ENCODE peak calls at places on chromosomes 6 and 20, in five cellular contexts. One of them, this sample, is unnamed.

GRCh38 chr6:136737343-136738177 is 54.7 kb downstream of the MAP3K5 start:
- ATAC-seq in A549: no peak
- ATAC-seq in heart left ventricle: peak
- ATAC-seq in upper lobe of right lung: peak
- ATAC-seq in T-helper 17 cell: no peak
- ATAC-seq in this sample: no peak

GRCh38 chr20:9103955-9104354 is 35.1 kb downstream of the PLCB4 start:
- ATAC-seq in A549: peak
- ATAC-seq in heart left ventricle: no peak
- ATAC-seq in upper lobe of right lung: no peak
- ATAC-seq in T-helper 17 cell: no peak
- ATAC-seq in this sample: no peak

GRCh38 chr6:47440722-47441121 is 36.9 kb upstream of the CD2AP start:
- ATAC-seq in A549: no peak
- ATAC-seq in heart left ventricle: peak
- ATAC-seq in upper lobe of right lung: peak
- ATAC-seq in T-helper 17 cell: no peak
- ATAC-seq in this sample: peak

GRCh38 chr20:4924032-4924431 is 77.3 kb downstream of the SLC23A2 start:
- ATAC-seq in A549: no peak
- ATAC-seq in heart left ventricle: no peak
- ATAC-seq in upper lobe of right lung: no peak
- ATAC-seq in T-helper 17 cell: no peak
- ATAC-seq in this sample: no peak

GRCh38 chr6:62528894-62529526 is 243.0 kb upstream of the KHDRBS2 start:
- ATAC-seq in A549: no peak
- ATAC-seq in heart left ventricle: no peak
- ATAC-seq in upper lobe of right lung: no peak
- ATAC-seq in T-helper 17 cell: no peak
- ATAC-seq in this sample: no peak

GRCh38 chr20:34285450-34285849 is 17.7 kb downstream of the AHCY start:
- ATAC-seq in A549: no peak
- ATAC-seq in heart left ventricle: no peak
- ATAC-seq in upper lobe of right lung: no peak
- ATAC-seq in T-helper 17 cell: no peak
- ATAC-seq in this sample: no peak

GRCh38 chr6:135161411-135161810 is 19.7 kb upstream of the MYB start:
- ATAC-seq in A549: no peak
- ATAC-seq in heart left ventricle: no peak
- ATAC-seq in upper lobe of right lung: no peak
- ATAC-seq in T-helper 17 cell: no peak
- ATAC-seq in this sample: no peak

GRCh38 chr6:123965894-123966293 is 162.2 kb downstream of the NKAIN2 start:
- ATAC-seq in A549: peak
- ATAC-seq in heart left ventricle: peak
- ATAC-seq in upper lobe of right lung: no peak
- ATAC-seq in T-helper 17 cell: no peak
- ATAC-seq in this sample: no peak

GRCh38 chr20:21326700-21327099 is 23.6 kb downstream of the XRN2 start:
- ATAC-seq in A549: no peak
- ATAC-seq in heart left ventricle: peak
- ATAC-seq in upper lobe of right lung: peak
- ATAC-seq in T-helper 17 cell: no peak
- ATAC-seq in this sample: no peak

GRCh38 chr20:40545478-40545877 is 143.6 kb downstream of the MAFB start:
- ATAC-seq in A549: no peak
- ATAC-seq in heart left ventricle: no peak
- ATAC-seq in upper lobe of right lung: no peak
- ATAC-seq in T-helper 17 cell: no peak
- ATAC-seq in this sample: no peak

GRCh38 chr6:40997256-40997957 is 41.6 kb downstream of the UNC5CL start:
- ATAC-seq in A549: peak
- ATAC-seq in heart left ventricle: peak
- ATAC-seq in upper lobe of right lung: peak
- ATAC-seq in T-helper 17 cell: no peak
- ATAC-seq in this sample: no peak

GRCh38 chr6:138728672-138729071 is 44.9 kb upstream of the CCDC28A start:
- ATAC-seq in A549: no peak
- ATAC-seq in heart left ventricle: no peak
- ATAC-seq in upper lobe of right lung: peak
- ATAC-seq in T-helper 17 cell: no peak
- ATAC-seq in this sample: no peak

GRCh38 chr6:132246632-132247270 is 154.5 kb downstream of the MOXD1 start:
- ATAC-seq in A549: no peak
- ATAC-seq in heart left ventricle: no peak
- ATAC-seq in upper lobe of right lung: no peak
- ATAC-seq in T-helper 17 cell: no peak
- ATAC-seq in this sample: no peak

GRCh38 chr6:7921071-7921470 is 10.5 kb upstream of the TXNDC5 start:
- ATAC-seq in A549: no peak
- ATAC-seq in heart left ventricle: no peak
- ATAC-seq in upper lobe of right lung: no peak
- ATAC-seq in T-helper 17 cell: no peak
- ATAC-seq in this sample: no peak

GRCh38 chr6:156993713-156994112 is 216.5 kb downstream of the ARID1B start:
- ATAC-seq in A549: no peak
- ATAC-seq in heart left ventricle: no peak
- ATAC-seq in upper lobe of right lung: no peak
- ATAC-seq in T-helper 17 cell: no peak
- ATAC-seq in this sample: no peak

GRCh38 chr6:131029661-131030297 is 33.3 kb downstream of the EPB41L2 start:
- ATAC-seq in A549: no peak
- ATAC-seq in heart left ventricle: peak
- ATAC-seq in upper lobe of right lung: no peak
- ATAC-seq in T-helper 17 cell: no peak
- ATAC-seq in this sample: no peak

GRCh38 chr6:41581381-41581991 is 35.3 kb downstream of the FOXP4 start:
- ATAC-seq in A549: peak
- ATAC-seq in heart left ventricle: peak
- ATAC-seq in upper lobe of right lung: peak
- ATAC-seq in T-helper 17 cell: no peak
- ATAC-seq in this sample: peak